ENCODE peak calls at places on chromosomes 13 and 19, in ten cellular contexts. One of them, this sample, is unnamed.

GRCh38 chr13:24502567-24503375 is 9.8 kb downstream of the PARP4 start:
- DNase-seq in pancreas: no peak
- DNase-seq in osteocyte: no peak
- DNase-seq in H9: no peak
- DNase-seq in fibroblast of mammary gland: peak
- DNase-seq in ovary: no peak
- DNase-seq in left ventricle myocardium inferior: peak
- DNase-seq in epithelial cell of esophagus: peak
- DNase-seq in nephron progenitor cell: no peak
- DNase-seq in B cell: no peak
- DNase-seq in this sample: no peak

GRCh38 chr13:43444085-43444484 is 342.7 kb downstream of the ENOX1 start:
- DNase-seq in pancreas: no peak
- DNase-seq in osteocyte: no peak
- DNase-seq in H9: no peak
- DNase-seq in fibroblast of mammary gland: no peak
- DNase-seq in ovary: no peak
- DNase-seq in left ventricle myocardium inferior: no peak
- DNase-seq in epithelial cell of esophagus: no peak
- DNase-seq in nephron progenitor cell: no peak
- DNase-seq in B cell: no peak
- DNase-seq in this sample: no peak

GRCh38 chr13:78881746-78882145 is 222.8 kb upstream of the OBI1 start:
- DNase-seq in pancreas: no peak
- DNase-seq in osteocyte: no peak
- DNase-seq in H9: no peak
- DNase-seq in fibroblast of mammary gland: no peak
- DNase-seq in ovary: no peak
- DNase-seq in left ventricle myocardium inferior: no peak
- DNase-seq in epithelial cell of esophagus: no peak
- DNase-seq in nephron progenitor cell: no peak
- DNase-seq in B cell: no peak
- DNase-seq in this sample: no peak

GRCh38 chr13:52455677-52456041 is 381 bp downstream of the CKAP2 start:
- DNase-seq in pancreas: peak
- DNase-seq in osteocyte: peak
- DNase-seq in H9: peak
- DNase-seq in fibroblast of mammary gland: peak
- DNase-seq in ovary: peak
- DNase-seq in left ventricle myocardium inferior: peak
- DNase-seq in epithelial cell of esophagus: peak
- DNase-seq in nephron progenitor cell: peak
- DNase-seq in B cell: peak
- DNase-seq in this sample: peak

GRCh38 chr13:44819245-44819644 is 170.0 kb downstream of the NUFIP1 start:
- DNase-seq in pancreas: no peak
- DNase-seq in osteocyte: no peak
- DNase-seq in H9: no peak
- DNase-seq in fibroblast of mammary gland: peak
- DNase-seq in ovary: no peak
- DNase-seq in left ventricle myocardium inferior: no peak
- DNase-seq in epithelial cell of esophagus: peak
- DNase-seq in nephron progenitor cell: no peak
- DNase-seq in B cell: no peak
- DNase-seq in this sample: no peak

GRCh38 chr13:39038569-39038898 is 278 bp downstream of the NHLRC3 start:
- DNase-seq in pancreas: peak
- DNase-seq in osteocyte: no peak
- DNase-seq in H9: no peak
- DNase-seq in fibroblast of mammary gland: no peak
- DNase-seq in ovary: no peak
- DNase-seq in left ventricle myocardium inferior: no peak
- DNase-seq in epithelial cell of esophagus: peak
- DNase-seq in nephron progenitor cell: no peak
- DNase-seq in B cell: peak
- DNase-seq in this sample: no peak

GRCh38 chr13:101204270-101205011 is 211.9 kb downstream of the NALCN start:
- DNase-seq in pancreas: no peak
- DNase-seq in osteocyte: no peak
- DNase-seq in H9: no peak
- DNase-seq in fibroblast of mammary gland: peak
- DNase-seq in ovary: no peak
- DNase-seq in left ventricle myocardium inferior: no peak
- DNase-seq in epithelial cell of esophagus: no peak
- DNase-seq in nephron progenitor cell: no peak
- DNase-seq in B cell: no peak
- DNase-seq in this sample: no peak

GRCh38 chr13:50713849-50714248 is 129.6 kb downstream of the DLEU7 start:
- DNase-seq in pancreas: no peak
- DNase-seq in osteocyte: no peak
- DNase-seq in H9: no peak
- DNase-seq in fibroblast of mammary gland: peak
- DNase-seq in ovary: no peak
- DNase-seq in left ventricle myocardium inferior: no peak
- DNase-seq in epithelial cell of esophagus: peak
- DNase-seq in nephron progenitor cell: no peak
- DNase-seq in B cell: peak
- DNase-seq in this sample: no peak

GRCh38 chr13:44713793-44714469 is 137.8 kb upstream of the TSC22D1 start:
- DNase-seq in pancreas: no peak
- DNase-seq in osteocyte: peak
- DNase-seq in H9: peak
- DNase-seq in fibroblast of mammary gland: peak
- DNase-seq in ovary: no peak
- DNase-seq in left ventricle myocardium inferior: no peak
- DNase-seq in epithelial cell of esophagus: peak
- DNase-seq in nephron progenitor cell: no peak
- DNase-seq in B cell: no peak
- DNase-seq in this sample: no peak

GRCh38 chr13:35961461-35962220 is 169.5 kb downstream of the DCLK1 start:
- DNase-seq in pancreas: no peak
- DNase-seq in osteocyte: no peak
- DNase-seq in H9: no peak
- DNase-seq in fibroblast of mammary gland: peak
- DNase-seq in ovary: no peak
- DNase-seq in left ventricle myocardium inferior: no peak
- DNase-seq in epithelial cell of esophagus: no peak
- DNase-seq in nephron progenitor cell: no peak
- DNase-seq in B cell: no peak
- DNase-seq in this sample: no peak
- TF ChIP-seq CTCF in pancreas: no peak
- TF ChIP-seq CTCF in osteocyte: peak
- TF ChIP-seq CTCF in H9: peak
- TF ChIP-seq CTCF in fibroblast of mammary gland: peak
- TF ChIP-seq CTCF in ovary: no peak
- TF ChIP-seq CTCF in left ventricle myocardium inferior: peak
- TF ChIP-seq CTCF in epithelial cell of esophagus: peak
- TF ChIP-seq CTCF in nephron progenitor cell: no peak
- TF ChIP-seq CTCF in B cell: no peak
- TF ChIP-seq CTCF in this sample: peak

GRCh38 chr19:52034051-52034728 is 6.0 kb upstream of the ZNF614 start:
- DNase-seq in pancreas: no peak
- DNase-seq in osteocyte: no peak
- DNase-seq in H9: no peak
- DNase-seq in fibroblast of mammary gland: peak
- DNase-seq in ovary: no peak
- DNase-seq in left ventricle myocardium inferior: no peak
- DNase-seq in epithelial cell of esophagus: no peak
- DNase-seq in nephron progenitor cell: no peak
- DNase-seq in B cell: no peak
- DNase-seq in this sample: no peak

DNA sequence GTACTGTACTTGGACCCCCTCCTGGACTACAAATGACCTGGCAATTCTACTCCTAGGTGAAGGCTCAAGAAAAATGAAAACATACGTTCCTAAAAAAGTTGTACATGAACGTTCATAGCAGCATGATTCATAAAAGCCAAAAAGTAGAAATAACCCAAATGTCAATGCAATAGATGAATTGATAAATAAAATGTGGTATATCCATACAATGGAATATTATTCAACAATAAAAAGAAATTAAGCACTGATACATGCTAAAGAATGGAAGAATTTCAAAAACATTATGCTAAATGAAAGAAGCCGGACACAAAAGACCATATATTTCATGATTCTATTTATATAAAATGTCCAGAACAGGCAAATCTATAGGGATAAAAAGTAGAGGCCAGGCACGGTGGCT is 9.5 kb downstream of the ZNF432 start:
- DNase-seq in pancreas: no peak
- DNase-seq in osteocyte: no peak
- DNase-seq in H9: no peak
- DNase-seq in fibroblast of mammary gland: no peak
- DNase-seq in ovary: no peak
- DNase-seq in left ventricle myocardium inferior: no peak
- DNase-seq in epithelial cell of esophagus: no peak
- DNase-seq in nephron progenitor cell: no peak
- DNase-seq in B cell: no peak
- DNase-seq in this sample: no peak
- TF ChIP-seq CTCF in pancreas: no peak
- TF ChIP-seq CTCF in osteocyte: no peak
- TF ChIP-seq CTCF in H9: no peak
- TF ChIP-seq CTCF in fibroblast of mammary gland: no peak
- TF ChIP-seq CTCF in ovary: no peak
- TF ChIP-seq CTCF in left ventricle myocardium inferior: no peak
- TF ChIP-seq CTCF in epithelial cell of esophagus: no peak
- TF ChIP-seq CTCF in nephron progenitor cell: no peak
- TF ChIP-seq CTCF in B cell: no peak
- TF ChIP-seq CTCF in this sample: no peak

GRCh38 chr19:23868630-23869029 is 46.1 kb upstream of the ZNF726 start:
- DNase-seq in pancreas: no peak
- DNase-seq in osteocyte: no peak
- DNase-seq in H9: no peak
- DNase-seq in fibroblast of mammary gland: no peak
- DNase-seq in ovary: no peak
- DNase-seq in left ventricle myocardium inferior: no peak
- DNase-seq in epithelial cell of esophagus: no peak
- DNase-seq in nephron progenitor cell: no peak
- DNase-seq in B cell: no peak
- DNase-seq in this sample: no peak

GRCh38 chr19:23872282-23872919 is 42.3 kb upstream of the ZNF726 start:
- DNase-seq in pancreas: no peak
- DNase-seq in osteocyte: no peak
- DNase-seq in H9: no peak
- DNase-seq in fibroblast of mammary gland: no peak
- DNase-seq in ovary: no peak
- DNase-seq in left ventricle myocardium inferior: no peak
- DNase-seq in epithelial cell of esophagus: no peak
- DNase-seq in nephron progenitor cell: no peak
- DNase-seq in B cell: no peak
- DNase-seq in this sample: no peak

GRCh38 chr19:23867895-23868294 is 46.8 kb upstream of the ZNF726 start:
- DNase-seq in pancreas: no peak
- DNase-seq in osteocyte: no peak
- DNase-seq in H9: no peak
- DNase-seq in fibroblast of mammary gland: peak
- DNase-seq in ovary: no peak
- DNase-seq in left ventricle myocardium inferior: no peak
- DNase-seq in epithelial cell of esophagus: no peak
- DNase-seq in nephron progenitor cell: no peak
- DNase-seq in B cell: no peak
- DNase-seq in this sample: no peak
- TF ChIP-seq CTCF in pancreas: no peak
- TF ChIP-seq CTCF in osteocyte: no peak
- TF ChIP-seq CTCF in H9: no peak
- TF ChIP-seq CTCF in fibroblast of mammary gland: no peak
- TF ChIP-seq CTCF in ovary: no peak
- TF ChIP-seq CTCF in left ventricle myocardium inferior: no peak
- TF ChIP-seq CTCF in epithelial cell of esophagus: no peak
- TF ChIP-seq CTCF in nephron progenitor cell: no peak
- TF ChIP-seq CTCF in B cell: no peak
- TF ChIP-seq CTCF in this sample: no peak

GRCh38 chr19:50607874-50608785 is 31.6 kb downstream of the SYT3 start:
- DNase-seq in pancreas: peak
- DNase-seq in osteocyte: no peak
- DNase-seq in H9: peak
- DNase-seq in fibroblast of mammary gland: peak
- DNase-seq in ovary: peak
- DNase-seq in left ventricle myocardium inferior: peak
- DNase-seq in epithelial cell of esophagus: peak
- DNase-seq in nephron progenitor cell: peak
- DNase-seq in B cell: peak
- DNase-seq in this sample: peak
- TF ChIP-seq CTCF in pancreas: no peak
- TF ChIP-seq CTCF in osteocyte: peak
- TF ChIP-seq CTCF in H9: peak
- TF ChIP-seq CTCF in fibroblast of mammary gland: peak
- TF ChIP-seq CTCF in ovary: no peak
- TF ChIP-seq CTCF in left ventricle myocardium inferior: peak
- TF ChIP-seq CTCF in epithelial cell of esophagus: no peak
- TF ChIP-seq CTCF in nephron progenitor cell: peak
- TF ChIP-seq CTCF in B cell: peak
- TF ChIP-seq CTCF in this sample: peak

This sample was measured in neural crest cell.